ENCODE peak calls at places on chromosomes 3 and 15, in eight cellular contexts. C, G, S, D, N, P, O and R are unnamed samples.

GRCh38 chr3:170159933-170160332 is 21.6 kb downstream of the PHC3 start:
- DNase-seq in C (no peak), N (no peak), D (no peak), P (no peak), S (no peak), G (no peak), O (no peak), R (no peak)

GRCh38 chr3:32996755-32997091 is 45.3 kb downstream of the CCR4 start:
- DNase-seq in C (no peak), P (no peak), G (no peak), N (no peak), O (no peak), S (no peak), D (no peak), R (no peak)

GRCh38 chr15:63763476-63764123 is 70.1 kb downstream of the HERC1 start:
- DNase-seq in D (peak; percentile 39), N (no peak), C (no peak), G (no peak), O (no peak), S (no peak), P (no peak), R (no peak)

GRCh38 chr15:97085806-97086205 is 755.3 kb downstream of the NR2F2 start:
- DNase-seq in P (no peak), G (no peak), D (no peak), S (no peak), O (no peak), C (no peak), N (no peak), R (no peak)

GRCh38 chr15:68557469-68558317 is 21.1 kb upstream of the CORO2B start:
- DNase-seq in D (no peak), S (no peak), O (no peak), P (no peak), G (peak; percentile 9), N (no peak), C (peak; percentile 17), R (no peak)

GRCh38 chr3:168544097-168544957 is 448.6 kb upstream of the GOLIM4 start:
- DNase-seq in S (no peak), G (no peak), O (no peak), P (no peak), N (no peak), C (no peak), D (peak; percentile 6), R (no peak)

GRCh38 chr3:65262554-65262953 is 574.8 kb upstream of the ADAMTS9 start:
- DNase-seq in S (no peak), C (no peak), O (no peak), D (no peak), N (no peak), G (no peak), P (no peak), R (no peak)

GRCh38 chr3:124607163-124607562 is 123.1 kb upstream of the UMPS start:
- DNase-seq in N (no peak), C (no peak), G (no peak), P (no peak), D (peak; percentile 83), S (no peak), O (no peak), R (no peak)

GRCh38 chr15:95868970-95869369 is 461.5 kb upstream of the NR2F2 start:
- DNase-seq in G (no peak), O (no peak), D (no peak), S (no peak), N (no peak), P (no peak), C (no peak), R (no peak)

GRCh38 chr3:49616491-49616941 is 57.6 kb upstream of the APEH start:
- DNase-seq in D (peak; percentile 56), O (no peak), C (no peak), G (no peak), P (no peak), N (no peak), S (no peak), R (no peak)

GRCh38 chr15:90761629-90762028 is 44.5 kb downstream of the BLM start:
- DNase-seq in G (no peak), O (no peak), P (no peak), C (no peak), N (no peak), S (no peak), D (no peak), R (no peak)
- H3K36me3 ChIP-seq in G (no peaks in the 10 kb centered on the region), O (no peaks in the 10 kb centered on the region), P (no peaks in the 10 kb centered on the region), C (no peaks in the 10 kb centered on the region), N (no peaks in the 10 kb centered on the region), S (no peaks in the 10 kb centered on the region), D (no peaks in the 10 kb centered on the region), R (no peaks in the 10 kb centered on the region)

GRCh38 chr15:77602800-77603199 is 29.9 kb downstream of the LINGO1 start:
- DNase-seq in O (no peak), D (no peak), S (no peak), P (no peak), C (no peak), N (no peak), G (no peak), R (no peak)

GRCh38 chr15:77603616-77604406 is 28.9 kb downstream of the LINGO1 start:
- DNase-seq in O (no peak), D (no peak), N (no peak), P (no peak), C (no peak), G (no peak), S (no peak), R (no peak)

GRCh38 chr15:77605582-77605981 is 27.1 kb downstream of the LINGO1 start:
- DNase-seq in O (no peak), G (no peak), D (no peak), N (no peak), P (no peak), S (no peak), C (no peak), R (no peak)

GRCh38 chr15:77606142-77607034 is 26.3 kb downstream of the LINGO1 start:
- DNase-seq in O (no peak), N (no peak), C (no peak), G (no peak), S (peak; percentile 31), D (peak; percentile 13), P (no peak), R (no peak)

GRCh38 chr15:77604973-77605372 is 27.7 kb downstream of the LINGO1 start:
- DNase-seq in G (no peak), P (no peak), O (no peak), D (no peak), S (no peak), C (no peak), N (no peak), R (no peak)
- H3K4me3 ChIP-seq in G (no peak overlapping the region), P (no peak overlapping the region), O (no peak overlapping the region), D (no peak overlapping the region), S (no peak overlapping the region), C (no peak overlapping the region), N (no peak overlapping the region), R (no peak overlapping the region)

GRCh38 chr15:98647774-98648653 is at the start of gene IGF1R:
- DNase-seq in D (peak; percentile 88), P (peak; percentile 85), O (peak; percentile 89), N (peak; percentile 88), C (peak; percentile 82), S (peak; percentile 88), G (peak; percentile 92), R (peak; percentile 97)

GRCh38 chr15:98646546-98647025 is 1.8 kb upstream of the IGF1R start:
- DNase-seq in O (no peak), D (no peak), G (no peak), N (no peak), S (no peak), C (no peak), P (no peak), R (no peak)

GRCh38 chr15:98649621-98649995 is 1.3 kb downstream of the IGF1R start:
- DNase-seq in O (peak; percentile 32), D (no peak), G (peak; percentile 42), P (peak; percentile 61), S (peak; percentile 56), N (peak; percentile 50), C (no peak), R (no peak)

GRCh38 chr15:98648654-98649537 is 557 bp downstream of the IGF1R start:
- DNase-seq in P (peak; percentile 40), G (peak; percentile 58), C (no peak), S (peak; percentile 58), N (peak; percentile 65), D (peak; percentile 47), O (peak; percentile 64), R (peak; percentile 91)

DNA sequence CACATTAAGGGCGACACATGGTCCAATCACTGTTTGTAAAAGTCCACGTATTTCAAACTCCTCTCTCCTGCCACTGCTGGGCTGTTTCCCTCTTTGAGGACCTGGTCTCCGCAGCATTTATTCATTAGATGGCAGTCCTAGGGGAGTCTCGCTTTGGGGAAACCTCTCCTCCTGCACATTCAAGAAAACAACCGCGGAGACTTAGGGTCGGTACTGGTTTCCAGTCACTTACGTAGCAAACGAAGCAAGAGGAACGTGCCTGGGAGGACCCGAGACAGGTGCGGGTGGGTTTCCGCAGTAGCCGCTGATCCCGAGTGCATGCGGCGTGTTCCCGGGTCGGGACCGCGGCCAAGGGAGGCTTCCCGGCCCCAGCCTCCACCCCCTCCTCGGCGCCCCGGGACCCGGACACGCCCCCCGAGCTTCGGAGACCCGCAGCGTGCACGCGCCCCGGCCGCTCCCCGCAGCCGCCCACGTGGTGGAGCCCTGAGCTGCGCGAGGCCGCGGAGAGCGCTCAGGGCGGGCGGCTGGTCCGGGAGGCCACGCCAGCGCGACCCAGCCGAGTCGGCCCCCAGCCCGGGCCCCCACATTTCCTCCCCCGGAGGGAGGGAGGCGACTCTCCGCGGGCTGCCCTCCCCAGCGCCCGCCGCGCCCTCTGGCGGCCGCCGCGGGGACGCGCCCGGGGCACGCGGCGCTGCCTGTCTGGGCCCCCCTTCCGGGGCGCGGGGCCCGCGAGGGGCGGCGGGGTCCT is 1.1 kb upstream of the IGF1R start:
- DNase-seq in G (peak; percentile 79), O (peak; percentile 79), S (peak; percentile 77), N (peak; percentile 72), C (peak; percentile 75), D (peak; percentile 43), P (peak; percentile 67), R (peak; percentile 93)
- H3K27me3 ChIP-seq in G (peaks cover 5% of the 10 kb centered on the region), O (no peaks in the 10 kb centered on the region), S (peaks cover 40% of the 10 kb centered on the region), N (no peaks in the 10 kb centered on the region), C (no peaks in the 10 kb centered on the region), D (peaks cover 23% of the 10 kb centered on the region), P (no peaks in the 10 kb centered on the region), R (peaks cover 54% of the 10 kb centered on the region)

DNA sequence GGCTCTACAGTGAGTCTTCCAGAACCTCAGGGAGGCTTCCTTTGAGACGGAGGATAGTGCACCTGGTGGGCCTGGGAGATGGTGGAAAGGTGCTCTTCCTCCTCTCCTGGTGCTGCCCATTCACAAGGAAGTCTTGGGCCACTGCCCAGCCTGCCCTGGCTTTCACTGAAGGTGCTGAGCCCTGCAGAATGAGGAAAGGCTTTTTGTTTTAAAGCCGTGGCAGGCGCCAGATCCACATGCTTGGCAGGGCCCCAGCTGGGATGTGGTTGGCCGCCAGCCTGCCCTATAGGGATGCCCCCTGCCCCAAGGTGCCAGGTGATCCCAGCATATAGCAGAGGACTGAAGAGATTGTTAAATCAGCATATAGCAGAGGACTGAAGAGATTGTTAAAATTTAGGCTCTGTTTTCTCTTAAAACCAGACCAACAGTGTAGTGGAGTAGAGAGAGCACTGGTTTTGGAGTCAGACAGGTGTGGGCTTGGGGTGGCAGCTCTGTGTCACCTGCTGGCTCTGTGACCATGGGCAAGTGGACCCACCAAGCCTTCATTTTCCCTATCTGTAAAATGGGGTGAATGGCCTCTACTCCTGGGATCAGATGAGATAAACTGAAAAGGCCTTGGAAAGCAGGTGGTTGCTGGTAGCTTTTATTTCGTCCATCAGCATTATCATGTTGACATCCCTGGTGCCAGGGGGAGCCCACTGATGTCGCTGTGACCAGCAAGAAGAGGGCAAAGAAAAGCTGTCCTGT is 53.3 kb downstream of the SLC6A6 start:
- DNase-seq in O (peak; percentile 52), G (no peak), S (no peak), C (no peak), P (no peak), N (no peak), D (no peak), R (no peak)
- H3K36me3 ChIP-seq in O (peaks cover 3% of the 10 kb centered on the region), G (no peaks in the 10 kb centered on the region), S (no peaks in the 10 kb centered on the region), C (no peaks in the 10 kb centered on the region), P (peaks cover 9% of the 10 kb centered on the region), N (no peaks in the 10 kb centered on the region), D (peaks cover 28% of the 10 kb centered on the region), R (peaks cover 100% of the 10 kb centered on the region)